ENCODE peak calls at places on chromosomes 2 and 18, in nine cellular contexts. N is ecto neural progenitor cell, V is T-helper 17 cell, C is NCI-H146, W is astrocyte of the spinal cord, S is T-cell, X is foreskin fibroblast, G is substantia nigra, M is WTC11. A is an unnamed sample.
A peak's percentile ranks its signal among the peaks of the same experiment; 100 is the strongest.

GRCh38 chr2:218722876-218723477 is 12.3 kb downstream of the TTLL4 start:
- DNase-seq in N (no peak), V (no peak), C (no peak), W (no peak), S (no peak), X (no peak), G (no peak), M (no peak), A (no peak)

GRCh38 chr18:8800445-8800844 is 95.1 kb downstream of the MTCL1 start:
- DNase-seq in N (no peak), V (no peak), C (no peak), W (peak; percentile 96), S (no peak), X (peak; percentile 96), G (no peak), M (no peak), A (no peak)

GRCh38 chr18:49910019-49910418 is 96.7 kb upstream of the ACAA2 start:
- DNase-seq in N (no peak), V (no peak), C (no peak), W (no peak), S (no peak), X (no peak), G (no peak), M (no peak), A (no peak)

GRCh38 chr2:179790235-179790895 is 71.0 kb downstream of the ZNF385B start:
- DNase-seq in N (no peak), V (no peak), C (no peak), W (no peak), S (no peak), X (no peak), G (no peak), M (no peak), A (no peak)

GRCh38 chr18:8750954-8751415 is 45.6 kb downstream of the MTCL1 start:
- DNase-seq in N (peak; percentile 28), V (no peak), C (no peak), W (peak; percentile 88), S (no peak), X (peak; percentile 90), G (no peak), M (no peak), A (no peak)

GRCh38 chr2:264493-265468 is at the start of gene ACP1:
- DNase-seq in N (peak; percentile 96), V (peak; percentile 96), C (peak; percentile 98), W (peak; percentile 94), S (peak; percentile 88), X (peak; percentile 94), G (peak; percentile 49), M (peak; percentile 99), A (peak; percentile 88)

GRCh38 chr2:183093857-183094657 is 15.5 kb downstream of the DUSP19 start:
- DNase-seq in N (no peak), V (no peak), C (no peak), W (peak; percentile 56), S (no peak), X (peak; percentile 36), G (no peak), M (no peak), A (no peak)

GRCh38 chr2:136251777-136252477 is 134.0 kb upstream of the CXCR4 start:
- DNase-seq in N (no peak), V (no peak), C (no peak), W (no peak), S (no peak), X (no peak), G (no peak), M (no peak), A (no peak)

GRCh38 chr2:221197223-221197622 is 374.9 kb downstream of the EPHA4 start:
- DNase-seq in N (no peak), V (no peak), C (no peak), W (no peak), S (no peak), X (no peak), G (no peak), M (no peak), A (no peak)

GRCh38 chr2:167697194-167697593 is 550.2 kb downstream of the STK39 start:
- DNase-seq in N (no peak), V (no peak), C (no peak), W (no peak), S (no peak), X (no peak), G (no peak), M (no peak), A (no peak)

GRCh38 chr2:170214309-170214902 is 36.5 kb downstream of the MYO3B start:
- DNase-seq in N (no peak), V (no peak), C (no peak), W (no peak), S (no peak), X (no peak), G (no peak), M (peak; percentile 34), A (no peak)

GRCh38 chr18:35508746-35509338 is 11.1 kb upstream of the INO80C start:
- DNase-seq in N (no peak), V (no peak), C (no peak), W (peak; percentile 69), S (no peak), X (no peak), G (no peak), M (no peak), A (no peak)

GRCh38 chr2:113263546-113263945 is 15.2 kb downstream of the PAX8 start:
- DNase-seq in N (no peak), V (no peak), C (no peak), W (no peak), S (no peak), X (no peak), G (no peak), M (no peak), A (no peak)

A was measured in KG1.